ENCODE peak calls at places on chromosomes 16 and 17, in five cellular contexts. One of them, this sample, is unnamed.

GRCh38 chr17:58329035-58329807 is 626 bp upstream of the TSPOAP1 start:
- DNase-seq in anterior cingulate cortex: peak
- DNase-seq in DMS53: no peak
- DNase-seq in cardiac fibroblast: no peak
- DNase-seq in cardiac muscle cell: no peak
- DNase-seq in this sample: peak

GRCh38 chr16:68022278-68022727 is 729 bp downstream of the DDX28 start:
- DNase-seq in cardiac muscle cell: no peak
- DNase-seq in anterior cingulate cortex: no peak
- DNase-seq in DMS53: no peak
- DNase-seq in cardiac fibroblast: no peak
- DNase-seq in this sample: no peak

GRCh38 chr17:10527419-10527818 is 9.1 kb upstream of the MYH1 start:
- DNase-seq in anterior cingulate cortex: no peak
- DNase-seq in DMS53: no peak
- DNase-seq in cardiac fibroblast: no peak
- DNase-seq in cardiac muscle cell: no peak
- DNase-seq in this sample: no peak

GRCh38 chr16:23691483-23692189 is 12.9 kb downstream of the PLK1 start:
- DNase-seq in DMS53: no peak
- DNase-seq in cardiac fibroblast: peak
- DNase-seq in cardiac muscle cell: peak
- DNase-seq in anterior cingulate cortex: no peak
- DNase-seq in this sample: no peak

GRCh38 chr17:81523139-81524062 is 4.8 kb upstream of the FSCN2 start:
- DNase-seq in cardiac muscle cell: peak
- DNase-seq in DMS53: no peak
- DNase-seq in cardiac fibroblast: peak
- DNase-seq in anterior cingulate cortex: no peak
- DNase-seq in this sample: no peak

GRCh38 chr16:14325921-14326401 is 254.8 kb downstream of the MRTFB start:
- DNase-seq in cardiac muscle cell: peak
- DNase-seq in DMS53: no peak
- DNase-seq in cardiac fibroblast: peak
- DNase-seq in anterior cingulate cortex: no peak
- DNase-seq in this sample: no peak

GRCh38 chr17:64679710-64680216 is 17.7 kb upstream of the SMURF2 start:
- DNase-seq in anterior cingulate cortex: no peak
- DNase-seq in cardiac fibroblast: peak
- DNase-seq in DMS53: no peak
- DNase-seq in cardiac muscle cell: peak
- DNase-seq in this sample: no peak

GRCh38 chr17:60149691-60150582 is at the start of gene CA4:
- DNase-seq in anterior cingulate cortex: no peak
- DNase-seq in DMS53: peak
- DNase-seq in cardiac fibroblast: no peak
- DNase-seq in cardiac muscle cell: no peak
- DNase-seq in this sample: peak

GRCh38 chr17:8117367-8117979 is 841 bp downstream of the ALOXE3 start:
- DNase-seq in cardiac fibroblast: no peak
- DNase-seq in DMS53: peak
- DNase-seq in cardiac muscle cell: no peak
- DNase-seq in anterior cingulate cortex: no peak
- DNase-seq in this sample: no peak

GRCh38 chr17:8310601-8311123 is 621 bp downstream of the ARHGEF15 start:
- DNase-seq in cardiac fibroblast: no peak
- DNase-seq in anterior cingulate cortex: no peak
- DNase-seq in cardiac muscle cell: no peak
- DNase-seq in DMS53: no peak
- DNase-seq in this sample: no peak

GRCh38 chr16:2842340-2843000 is 12.4 kb downstream of the ZG16B start:
- DNase-seq in DMS53: no peak
- DNase-seq in anterior cingulate cortex: no peak
- DNase-seq in cardiac muscle cell: peak
- DNase-seq in cardiac fibroblast: peak
- DNase-seq in this sample: peak

GRCh38 chr16:10938321-10938720 is 3.9 kb downstream of the DEXI start:
- DNase-seq in cardiac fibroblast: no peak
- DNase-seq in anterior cingulate cortex: no peak
- DNase-seq in cardiac muscle cell: no peak
- DNase-seq in DMS53: no peak
- DNase-seq in this sample: peak

GRCh38 chr17:75252039-75252816 is 9.2 kb downstream of the GGA3 start:
- DNase-seq in anterior cingulate cortex: no peak
- DNase-seq in cardiac muscle cell: no peak
- DNase-seq in DMS53: no peak
- DNase-seq in cardiac fibroblast: no peak
- DNase-seq in this sample: peak

GRCh38 chr16:85136705-85137322 is 24.5 kb upstream of the CIBAR2 start:
- DNase-seq in cardiac fibroblast: peak
- DNase-seq in anterior cingulate cortex: no peak
- DNase-seq in DMS53: peak
- DNase-seq in cardiac muscle cell: peak
- DNase-seq in this sample: no peak

This sample was measured in spleen.